ENCODE peak calls at places on chromosomes 4 and X, in eight cellular contexts. One of them, this sample, is unnamed.
A peak's percentile ranks its signal among the peaks of the same experiment; 100 is the strongest.

GRCh38 chr4:117983541-117984451 is 50.5 kb upstream of the NDST3 start:
- DNase-seq in EL: peak; percentile 5
- DNase-seq in left cardiac atrium: no peak
- DNase-seq in stimulated activated CD4-positive, alpha-beta T cell treated with anti-CD3 and anti-CD28 coated beads, Interleukin-12 subunit alpha, Interleukin-12 subunit beta, amount 100 ng/mL, for 48 hours: no peak
- DNase-seq in NCI-H510A: no peak
- DNase-seq in stromal cell of bone marrow: no peak
- DNase-seq in T-helper 1 cell: no peak
- DNase-seq in left ventricle myocardium superior: no peak
- DNase-seq in this sample: no peak

GRCh38 chr4:41022116-41022515 is 192.2 kb downstream of the APBB2 start:
- DNase-seq in EL: peak; percentile 29
- DNase-seq in left cardiac atrium: no peak
- DNase-seq in stimulated activated CD4-positive, alpha-beta T cell treated with anti-CD3 and anti-CD28 coated beads, Interleukin-12 subunit alpha, Interleukin-12 subunit beta, amount 100 ng/mL, for 48 hours: no peak
- DNase-seq in NCI-H510A: no peak
- DNase-seq in stromal cell of bone marrow: no peak
- DNase-seq in T-helper 1 cell: no peak
- DNase-seq in left ventricle myocardium superior: no peak
- DNase-seq in this sample: no peak

GRCh38 chr4:30720021-30720655 is at the start of gene PCDH7:
- DNase-seq in EL: peak; percentile 58
- DNase-seq in left cardiac atrium: peak; percentile 36
- DNase-seq in stimulated activated CD4-positive, alpha-beta T cell treated with anti-CD3 and anti-CD28 coated beads, Interleukin-12 subunit alpha, Interleukin-12 subunit beta, amount 100 ng/mL, for 48 hours: no peak
- DNase-seq in NCI-H510A: peak; percentile 32
- DNase-seq in stromal cell of bone marrow: no peak
- DNase-seq in T-helper 1 cell: no peak
- DNase-seq in left ventricle myocardium superior: peak; percentile 37
- DNase-seq in this sample: peak; percentile 18

GRCh38 chr4:147096667-147097604 is 151.3 kb upstream of the TTC29 start:
- DNase-seq in EL: peak; percentile 53
- DNase-seq in left cardiac atrium: no peak
- DNase-seq in stimulated activated CD4-positive, alpha-beta T cell treated with anti-CD3 and anti-CD28 coated beads, Interleukin-12 subunit alpha, Interleukin-12 subunit beta, amount 100 ng/mL, for 48 hours: no peak
- DNase-seq in NCI-H510A: no peak
- DNase-seq in stromal cell of bone marrow: peak; percentile 49
- DNase-seq in T-helper 1 cell: no peak
- DNase-seq in left ventricle myocardium superior: no peak
- DNase-seq in this sample: peak; percentile 72

GRCh38 chr4:69532125-69532524 is 36.4 kb upstream of the UGT2B4 start:
- DNase-seq in EL: no peak
- DNase-seq in left cardiac atrium: no peak
- DNase-seq in stimulated activated CD4-positive, alpha-beta T cell treated with anti-CD3 and anti-CD28 coated beads, Interleukin-12 subunit alpha, Interleukin-12 subunit beta, amount 100 ng/mL, for 48 hours: no peak
- DNase-seq in NCI-H510A: no peak
- DNase-seq in stromal cell of bone marrow: no peak
- DNase-seq in T-helper 1 cell: no peak
- DNase-seq in left ventricle myocardium superior: no peak
- DNase-seq in this sample: no peak

GRCh38 chrX:135481696-135482179 is 38.7 kb upstream of the INTS6L start:
- DNase-seq in EL: no peak
- DNase-seq in left cardiac atrium: no peak
- DNase-seq in stimulated activated CD4-positive, alpha-beta T cell treated with anti-CD3 and anti-CD28 coated beads, Interleukin-12 subunit alpha, Interleukin-12 subunit beta, amount 100 ng/mL, for 48 hours: no peak
- DNase-seq in NCI-H510A: no peak
- DNase-seq in stromal cell of bone marrow: no peak
- DNase-seq in T-helper 1 cell: no peak
- DNase-seq in left ventricle myocardium superior: no peak
- DNase-seq in this sample: no peak

GRCh38 chr4:137678796-137679195 is 146.5 kb upstream of the PCDH18 start:
- DNase-seq in EL: peak; percentile 51
- DNase-seq in left cardiac atrium: no peak
- DNase-seq in stimulated activated CD4-positive, alpha-beta T cell treated with anti-CD3 and anti-CD28 coated beads, Interleukin-12 subunit alpha, Interleukin-12 subunit beta, amount 100 ng/mL, for 48 hours: no peak
- DNase-seq in NCI-H510A: no peak
- DNase-seq in stromal cell of bone marrow: peak; percentile 58
- DNase-seq in T-helper 1 cell: no peak
- DNase-seq in left ventricle myocardium superior: no peak
- DNase-seq in this sample: no peak

GRCh38 chr4:113987382-113987930 is 8.0 kb upstream of the ARSJ start:
- DNase-seq in EL: no peak
- DNase-seq in left cardiac atrium: no peak
- DNase-seq in stimulated activated CD4-positive, alpha-beta T cell treated with anti-CD3 and anti-CD28 coated beads, Interleukin-12 subunit alpha, Interleukin-12 subunit beta, amount 100 ng/mL, for 48 hours: no peak
- DNase-seq in NCI-H510A: no peak
- DNase-seq in stromal cell of bone marrow: no peak
- DNase-seq in T-helper 1 cell: no peak
- DNase-seq in left ventricle myocardium superior: no peak
- DNase-seq in this sample: no peak

GRCh38 chrX:129825746-129826505 is 17.8 kb downstream of the ZDHHC9 start:
- DNase-seq in EL: no peak
- DNase-seq in left cardiac atrium: no peak
- DNase-seq in stimulated activated CD4-positive, alpha-beta T cell treated with anti-CD3 and anti-CD28 coated beads, Interleukin-12 subunit alpha, Interleukin-12 subunit beta, amount 100 ng/mL, for 48 hours: no peak
- DNase-seq in NCI-H510A: no peak
- DNase-seq in stromal cell of bone marrow: no peak
- DNase-seq in T-helper 1 cell: peak; percentile 12
- DNase-seq in left ventricle myocardium superior: no peak
- DNase-seq in this sample: no peak

GRCh38 chrX:115535844-115536243 is 25.1 kb upstream of the PLS3 start:
- DNase-seq in EL: peak; percentile 3
- DNase-seq in left cardiac atrium: no peak
- DNase-seq in stimulated activated CD4-positive, alpha-beta T cell treated with anti-CD3 and anti-CD28 coated beads, Interleukin-12 subunit alpha, Interleukin-12 subunit beta, amount 100 ng/mL, for 48 hours: no peak
- DNase-seq in NCI-H510A: no peak
- DNase-seq in stromal cell of bone marrow: no peak
- DNase-seq in T-helper 1 cell: no peak
- DNase-seq in left ventricle myocardium superior: no peak
- DNase-seq in this sample: peak; percentile 29

GRCh38 chr4:17567267-17567666 is 9.7 kb upstream of the LAP3 start:
- DNase-seq in EL: peak; percentile 58
- DNase-seq in left cardiac atrium: no peak
- DNase-seq in stimulated activated CD4-positive, alpha-beta T cell treated with anti-CD3 and anti-CD28 coated beads, Interleukin-12 subunit alpha, Interleukin-12 subunit beta, amount 100 ng/mL, for 48 hours: no peak
- DNase-seq in NCI-H510A: no peak
- DNase-seq in stromal cell of bone marrow: no peak
- DNase-seq in T-helper 1 cell: no peak
- DNase-seq in left ventricle myocardium superior: no peak
- DNase-seq in this sample: no peak

GRCh38 chr4:38717604-38718003 is 53.6 kb downstream of the KLF3 start:
- DNase-seq in EL: peak; percentile 45
- DNase-seq in left cardiac atrium: no peak
- DNase-seq in stimulated activated CD4-positive, alpha-beta T cell treated with anti-CD3 and anti-CD28 coated beads, Interleukin-12 subunit alpha, Interleukin-12 subunit beta, amount 100 ng/mL, for 48 hours: no peak
- DNase-seq in NCI-H510A: no peak
- DNase-seq in stromal cell of bone marrow: peak; percentile 9
- DNase-seq in T-helper 1 cell: no peak
- DNase-seq in left ventricle myocardium superior: no peak
- DNase-seq in this sample: peak; percentile 89

GRCh38 chr4:107896158-107896645 is 35.1 kb upstream of the CYP2U1 start:
- DNase-seq in EL: peak; percentile 94
- DNase-seq in left cardiac atrium: no peak
- DNase-seq in stimulated activated CD4-positive, alpha-beta T cell treated with anti-CD3 and anti-CD28 coated beads, Interleukin-12 subunit alpha, Interleukin-12 subunit beta, amount 100 ng/mL, for 48 hours: no peak
- DNase-seq in NCI-H510A: no peak
- DNase-seq in stromal cell of bone marrow: peak; percentile 85
- DNase-seq in T-helper 1 cell: no peak
- DNase-seq in left ventricle myocardium superior: no peak
- DNase-seq in this sample: peak; percentile 97

GRCh38 chrX:23804578-23804977 is 21.6 kb downstream of the SAT1 start:
- DNase-seq in EL: no peak
- DNase-seq in left cardiac atrium: no peak
- DNase-seq in stimulated activated CD4-positive, alpha-beta T cell treated with anti-CD3 and anti-CD28 coated beads, Interleukin-12 subunit alpha, Interleukin-12 subunit beta, amount 100 ng/mL, for 48 hours: no peak
- DNase-seq in NCI-H510A: no peak
- DNase-seq in stromal cell of bone marrow: no peak
- DNase-seq in T-helper 1 cell: no peak
- DNase-seq in left ventricle myocardium superior: no peak
- DNase-seq in this sample: no peak

GRCh38 chrX:43971966-43972961 is 926 bp downstream of the NDP start:
- DNase-seq in EL: peak; percentile 6
- DNase-seq in left cardiac atrium: no peak
- DNase-seq in stimulated activated CD4-positive, alpha-beta T cell treated with anti-CD3 and anti-CD28 coated beads, Interleukin-12 subunit alpha, Interleukin-12 subunit beta, amount 100 ng/mL, for 48 hours: no peak
- DNase-seq in NCI-H510A: no peak
- DNase-seq in stromal cell of bone marrow: no peak
- DNase-seq in T-helper 1 cell: no peak
- DNase-seq in left ventricle myocardium superior: no peak
- DNase-seq in this sample: peak; percentile 43

GRCh38 chr4:108922191-108922590 is 159.3 kb upstream of the ETNPPL start:
- DNase-seq in EL: no peak
- DNase-seq in left cardiac atrium: no peak
- DNase-seq in stimulated activated CD4-positive, alpha-beta T cell treated with anti-CD3 and anti-CD28 coated beads, Interleukin-12 subunit alpha, Interleukin-12 subunit beta, amount 100 ng/mL, for 48 hours: no peak
- DNase-seq in NCI-H510A: no peak
- DNase-seq in stromal cell of bone marrow: no peak
- DNase-seq in T-helper 1 cell: no peak
- DNase-seq in left ventricle myocardium superior: no peak
- DNase-seq in this sample: no peak

GRCh38 chrX:108299101-108299591 is 139.1 kb downstream of the COL4A6 start:
- DNase-seq in EL: peak; percentile 31
- DNase-seq in left cardiac atrium: no peak
- DNase-seq in stimulated activated CD4-positive, alpha-beta T cell treated with anti-CD3 and anti-CD28 coated beads, Interleukin-12 subunit alpha, Interleukin-12 subunit beta, amount 100 ng/mL, for 48 hours: no peak
- DNase-seq in NCI-H510A: no peak
- DNase-seq in stromal cell of bone marrow: no peak
- DNase-seq in T-helper 1 cell: no peak
- DNase-seq in left ventricle myocardium superior: no peak
- DNase-seq in this sample: peak; percentile 23

GRCh38 chrX:14022019-14022418 is 7.7 kb downstream of the GEMIN8 start:
- DNase-seq in EL: no peak
- DNase-seq in left cardiac atrium: no peak
- DNase-seq in stimulated activated CD4-positive, alpha-beta T cell treated with anti-CD3 and anti-CD28 coated beads, Interleukin-12 subunit alpha, Interleukin-12 subunit beta, amount 100 ng/mL, for 48 hours: no peak
- DNase-seq in NCI-H510A: no peak
- DNase-seq in stromal cell of bone marrow: no peak
- DNase-seq in T-helper 1 cell: no peak
- DNase-seq in left ventricle myocardium superior: no peak
- DNase-seq in this sample: no peak

GRCh38 chrX:78387364-78387763 is 60.0 kb upstream of the CYSLTR1 start:
- DNase-seq in EL: no peak
- DNase-seq in left cardiac atrium: no peak
- DNase-seq in stimulated activated CD4-positive, alpha-beta T cell treated with anti-CD3 and anti-CD28 coated beads, Interleukin-12 subunit alpha, Interleukin-12 subunit beta, amount 100 ng/mL, for 48 hours: no peak
- DNase-seq in NCI-H510A: no peak
- DNase-seq in stromal cell of bone marrow: no peak
- DNase-seq in T-helper 1 cell: no peak
- DNase-seq in left ventricle myocardium superior: no peak
- DNase-seq in this sample: no peak

GRCh38 chr4:166481739-166482138 is 608.7 kb downstream of the TLL1 start:
- DNase-seq in EL: no peak
- DNase-seq in left cardiac atrium: no peak
- DNase-seq in stimulated activated CD4-positive, alpha-beta T cell treated with anti-CD3 and anti-CD28 coated beads, Interleukin-12 subunit alpha, Interleukin-12 subunit beta, amount 100 ng/mL, for 48 hours: no peak
- DNase-seq in NCI-H510A: no peak
- DNase-seq in stromal cell of bone marrow: no peak
- DNase-seq in T-helper 1 cell: no peak
- DNase-seq in left ventricle myocardium superior: no peak
- DNase-seq in this sample: no peak

GRCh38 chr4:184807797-184808718 is 17.7 kb downstream of the ACSL1 start:
- DNase-seq in EL: peak; percentile 53
- DNase-seq in left cardiac atrium: no peak
- DNase-seq in stimulated activated CD4-positive, alpha-beta T cell treated with anti-CD3 and anti-CD28 coated beads, Interleukin-12 subunit alpha, Interleukin-12 subunit beta, amount 100 ng/mL, for 48 hours: no peak
- DNase-seq in NCI-H510A: peak; percentile 7
- DNase-seq in stromal cell of bone marrow: no peak
- DNase-seq in T-helper 1 cell: no peak
- DNase-seq in left ventricle myocardium superior: peak; percentile 54
- DNase-seq in this sample: peak; percentile 57

GRCh38 chrX:21781525-21781924 is 23.6 kb upstream of the SMPX start:
- DNase-seq in EL: no peak
- DNase-seq in left cardiac atrium: no peak
- DNase-seq in stimulated activated CD4-positive, alpha-beta T cell treated with anti-CD3 and anti-CD28 coated beads, Interleukin-12 subunit alpha, Interleukin-12 subunit beta, amount 100 ng/mL, for 48 hours: no peak
- DNase-seq in NCI-H510A: no peak
- DNase-seq in stromal cell of bone marrow: peak; percentile 15
- DNase-seq in T-helper 1 cell: no peak
- DNase-seq in left ventricle myocardium superior: no peak
- DNase-seq in this sample: no peak

GRCh38 chrX:26922278-26922677 is 540.9 kb downstream of the PPP4R3C start:
- DNase-seq in EL: no peak
- DNase-seq in left cardiac atrium: no peak
- DNase-seq in stimulated activated CD4-positive, alpha-beta T cell treated with anti-CD3 and anti-CD28 coated beads, Interleukin-12 subunit alpha, Interleukin-12 subunit beta, amount 100 ng/mL, for 48 hours: no peak
- DNase-seq in NCI-H510A: no peak
- DNase-seq in stromal cell of bone marrow: peak; percentile 26
- DNase-seq in T-helper 1 cell: no peak
- DNase-seq in left ventricle myocardium superior: no peak
- DNase-seq in this sample: peak; percentile 33

GRCh38 chr4:94454405-94454804 is 2.7 kb downstream of the PDLIM5 start:
- DNase-seq in EL: no peak
- DNase-seq in left cardiac atrium: no peak
- DNase-seq in stimulated activated CD4-positive, alpha-beta T cell treated with anti-CD3 and anti-CD28 coated beads, Interleukin-12 subunit alpha, Interleukin-12 subunit beta, amount 100 ng/mL, for 48 hours: no peak
- DNase-seq in NCI-H510A: no peak
- DNase-seq in stromal cell of bone marrow: no peak
- DNase-seq in T-helper 1 cell: no peak
- DNase-seq in left ventricle myocardium superior: no peak
- DNase-seq in this sample: peak; percentile 28

GRCh38 chr4:100632163-100632562 is 114.3 kb upstream of the EMCN start:
- DNase-seq in EL: no peak
- DNase-seq in left cardiac atrium: no peak
- DNase-seq in stimulated activated CD4-positive, alpha-beta T cell treated with anti-CD3 and anti-CD28 coated beads, Interleukin-12 subunit alpha, Interleukin-12 subunit beta, amount 100 ng/mL, for 48 hours: no peak
- DNase-seq in NCI-H510A: no peak
- DNase-seq in stromal cell of bone marrow: no peak
- DNase-seq in T-helper 1 cell: no peak
- DNase-seq in left ventricle myocardium superior: no peak
- DNase-seq in this sample: no peak

GRCh38 chr4:149997881-149998421 is 80.3 kb upstream of the DCLK2 start:
- DNase-seq in EL: peak; percentile 45
- DNase-seq in left cardiac atrium: no peak
- DNase-seq in stimulated activated CD4-positive, alpha-beta T cell treated with anti-CD3 and anti-CD28 coated beads, Interleukin-12 subunit alpha, Interleukin-12 subunit beta, amount 100 ng/mL, for 48 hours: no peak
- DNase-seq in NCI-H510A: no peak
- DNase-seq in stromal cell of bone marrow: no peak
- DNase-seq in T-helper 1 cell: no peak
- DNase-seq in left ventricle myocardium superior: no peak
- DNase-seq in this sample: peak; percentile 25

GRCh38 chr4:4780634-4781287 is 78.7 kb upstream of the MSX1 start:
- DNase-seq in EL: peak; percentile 77
- DNase-seq in left cardiac atrium: no peak
- DNase-seq in stimulated activated CD4-positive, alpha-beta T cell treated with anti-CD3 and anti-CD28 coated beads, Interleukin-12 subunit alpha, Interleukin-12 subunit beta, amount 100 ng/mL, for 48 hours: no peak
- DNase-seq in NCI-H510A: no peak
- DNase-seq in stromal cell of bone marrow: peak; percentile 87
- DNase-seq in T-helper 1 cell: no peak
- DNase-seq in left ventricle myocardium superior: no peak
- DNase-seq in this sample: no peak